ENCODE peak calls at places on chromosomes 13 and 19, in nine cellular contexts. One of them, this sample, is unnamed.

GRCh38 chr13:51818771-51819511 is 15.0 kb upstream of the DHRS12 start:
- DNase-seq in fibroblast of lung: peak; percentile 40
- DNase-seq in endodermal cell: no peak
- DNase-seq in mesothelial cell of epicardium: no peak
- DNase-seq in glutamatergic neuron: no peak
- DNase-seq in lower lobe of right lung: no peak
- DNase-seq in HFF-Myc: no peak
- DNase-seq in astrocyte: peak; percentile 24
- DNase-seq in uterus: no peak
- DNase-seq in this sample: no peak

GRCh38 chr13:39612023-39612637 is 9.1 kb upstream of the LHFPL6 start:
- DNase-seq in glutamatergic neuron: peak; percentile 57
- DNase-seq in lower lobe of right lung: no peak
- DNase-seq in endodermal cell: peak; percentile 88
- DNase-seq in astrocyte: peak; percentile 58
- DNase-seq in fibroblast of lung: peak; percentile 71
- DNase-seq in HFF-Myc: peak; percentile 37
- DNase-seq in uterus: peak; percentile 57
- DNase-seq in mesothelial cell of epicardium: peak; percentile 75
- DNase-seq in this sample: no peak

GRCh38 chr19:3263866-3264265 is 39.4 kb downstream of the CELF5 start:
- DNase-seq in mesothelial cell of epicardium: no peak
- DNase-seq in endodermal cell: no peak
- DNase-seq in glutamatergic neuron: no peak
- DNase-seq in HFF-Myc: no peak
- DNase-seq in fibroblast of lung: peak; percentile 22
- DNase-seq in lower lobe of right lung: no peak
- DNase-seq in astrocyte: peak; percentile 9
- DNase-seq in uterus: no peak
- DNase-seq in this sample: no peak

GRCh38 chr13:103730407-103730806 is 664.2 kb upstream of the SLC10A2 start:
- DNase-seq in uterus: no peak
- DNase-seq in fibroblast of lung: no peak
- DNase-seq in lower lobe of right lung: no peak
- DNase-seq in endodermal cell: no peak
- DNase-seq in astrocyte: no peak
- DNase-seq in mesothelial cell of epicardium: no peak
- DNase-seq in HFF-Myc: no peak
- DNase-seq in glutamatergic neuron: no peak
- DNase-seq in this sample: no peak

GRCh38 chr13:71913717-71914116 is 46.7 kb upstream of the DACH1 start:
- DNase-seq in uterus: no peak
- DNase-seq in lower lobe of right lung: no peak
- DNase-seq in HFF-Myc: no peak
- DNase-seq in astrocyte: no peak
- DNase-seq in mesothelial cell of epicardium: no peak
- DNase-seq in endodermal cell: no peak
- DNase-seq in fibroblast of lung: no peak
- DNase-seq in glutamatergic neuron: no peak
- DNase-seq in this sample: no peak

GRCh38 chr13:94602467-94602866 is 810 bp downstream of the GPR180 start:
- DNase-seq in uterus: no peak
- DNase-seq in HFF-Myc: no peak
- DNase-seq in lower lobe of right lung: no peak
- DNase-seq in endodermal cell: no peak
- DNase-seq in fibroblast of lung: no peak
- DNase-seq in mesothelial cell of epicardium: no peak
- DNase-seq in glutamatergic neuron: no peak
- DNase-seq in astrocyte: no peak
- DNase-seq in this sample: no peak

GRCh38 chr19:3398114-3398899 is 31.9 kb downstream of the NFIC start:
- DNase-seq in endodermal cell: peak; percentile 64
- DNase-seq in astrocyte: no peak
- DNase-seq in glutamatergic neuron: no peak
- DNase-seq in uterus: peak; percentile 82
- DNase-seq in HFF-Myc: no peak
- DNase-seq in lower lobe of right lung: peak; percentile 89
- DNase-seq in fibroblast of lung: peak; percentile 40
- DNase-seq in mesothelial cell of epicardium: no peak
- DNase-seq in this sample: no peak

GRCh38 chr13:50415428-50415827 is 400.2 kb downstream of the KCNRG start:
- DNase-seq in lower lobe of right lung: no peak
- DNase-seq in HFF-Myc: no peak
- DNase-seq in mesothelial cell of epicardium: no peak
- DNase-seq in fibroblast of lung: peak; percentile 81
- DNase-seq in uterus: no peak
- DNase-seq in endodermal cell: no peak
- DNase-seq in astrocyte: peak; percentile 73
- DNase-seq in glutamatergic neuron: no peak
- DNase-seq in this sample: no peak

GRCh38 chr13:107296804-107297203 is 728.9 kb upstream of the ARGLU1 start:
- DNase-seq in mesothelial cell of epicardium: no peak
- DNase-seq in fibroblast of lung: peak; percentile 60
- DNase-seq in lower lobe of right lung: no peak
- DNase-seq in uterus: no peak
- DNase-seq in HFF-Myc: no peak
- DNase-seq in astrocyte: peak; percentile 50
- DNase-seq in endodermal cell: no peak
- DNase-seq in glutamatergic neuron: no peak
- DNase-seq in this sample: no peak

GRCh38 chr13:107299717-107300116 is 731.8 kb upstream of the ARGLU1 start:
- DNase-seq in mesothelial cell of epicardium: no peak
- DNase-seq in uterus: no peak
- DNase-seq in lower lobe of right lung: no peak
- DNase-seq in endodermal cell: no peak
- DNase-seq in glutamatergic neuron: no peak
- DNase-seq in fibroblast of lung: no peak
- DNase-seq in astrocyte: no peak
- DNase-seq in HFF-Myc: no peak
- DNase-seq in this sample: no peak

GRCh38 chr13:107305178-107305577 is 737.2 kb upstream of the ARGLU1 start:
- DNase-seq in glutamatergic neuron: no peak
- DNase-seq in mesothelial cell of epicardium: no peak
- DNase-seq in astrocyte: no peak
- DNase-seq in HFF-Myc: no peak
- DNase-seq in uterus: no peak
- DNase-seq in fibroblast of lung: no peak
- DNase-seq in endodermal cell: no peak
- DNase-seq in lower lobe of right lung: no peak
- DNase-seq in this sample: no peak

DNA sequence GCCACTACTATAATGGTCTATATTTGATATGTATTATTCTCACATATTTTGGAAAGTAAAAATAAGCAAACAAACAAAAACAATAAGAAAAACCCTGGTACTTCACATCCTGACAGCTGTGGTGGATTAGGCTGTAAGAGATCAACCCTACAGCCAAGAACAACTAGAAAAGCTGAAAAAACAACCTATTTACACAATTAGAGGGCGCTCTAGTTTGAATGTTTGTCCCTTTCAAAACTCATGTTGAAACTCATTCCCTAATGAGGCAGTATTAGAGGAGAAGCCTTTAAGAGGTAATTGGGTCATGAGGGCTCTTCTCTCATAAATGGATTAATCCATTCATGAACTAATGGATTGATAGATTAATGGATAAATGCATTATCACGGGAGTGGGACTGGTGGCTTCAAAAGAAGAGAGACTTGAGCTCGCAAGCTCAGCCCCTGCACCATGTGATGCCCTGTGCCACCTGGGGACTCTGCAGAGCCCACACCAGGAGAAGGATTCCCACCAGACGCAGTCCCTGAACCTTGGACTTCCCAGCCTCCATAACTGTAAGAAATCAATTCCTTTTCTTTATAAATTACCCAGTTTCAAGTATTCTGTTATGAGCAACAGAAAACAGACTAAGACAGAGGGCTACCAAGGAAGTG is 733.9 kb upstream of the ARGLU1 start:
- DNase-seq in fibroblast of lung: no peak
- DNase-seq in astrocyte: no peak
- DNase-seq in uterus: no peak
- DNase-seq in glutamatergic neuron: no peak
- DNase-seq in HFF-Myc: no peak
- DNase-seq in endodermal cell: no peak
- DNase-seq in mesothelial cell of epicardium: no peak
- DNase-seq in lower lobe of right lung: no peak
- DNase-seq in this sample: no peak
- TF ChIP-seq CTCF in fibroblast of lung: no peak
- TF ChIP-seq CTCF in astrocyte: no peak
- TF ChIP-seq CTCF in uterus: no peak
- TF ChIP-seq CTCF in glutamatergic neuron: no peak
- TF ChIP-seq CTCF in HFF-Myc: no peak
- TF ChIP-seq CTCF in endodermal cell: peak; percentile 69
- TF ChIP-seq CTCF in mesothelial cell of epicardium: no peak
- TF ChIP-seq CTCF in lower lobe of right lung: no peak
- TF ChIP-seq CTCF in this sample: no peak

GRCh38 chr19:7647156-7647555 is 10.2 kb downstream of the STXBP2 start:
- DNase-seq in uterus: no peak
- DNase-seq in HFF-Myc: no peak
- DNase-seq in astrocyte: no peak
- DNase-seq in endodermal cell: no peak
- DNase-seq in lower lobe of right lung: no peak
- DNase-seq in glutamatergic neuron: no peak
- DNase-seq in mesothelial cell of epicardium: no peak
- DNase-seq in fibroblast of lung: no peak
- DNase-seq in this sample: no peak

GRCh38 chr19:7650148-7650547 is 13.2 kb downstream of the STXBP2 start:
- DNase-seq in HFF-Myc: no peak
- DNase-seq in endodermal cell: no peak
- DNase-seq in lower lobe of right lung: no peak
- DNase-seq in glutamatergic neuron: no peak
- DNase-seq in fibroblast of lung: no peak
- DNase-seq in astrocyte: no peak
- DNase-seq in uterus: no peak
- DNase-seq in mesothelial cell of epicardium: no peak
- DNase-seq in this sample: no peak

GRCh38 chr19:7646426-7646700 is 9.5 kb downstream of the STXBP2 start:
- DNase-seq in fibroblast of lung: no peak
- DNase-seq in endodermal cell: peak; percentile 49
- DNase-seq in HFF-Myc: no peak
- DNase-seq in uterus: no peak
- DNase-seq in astrocyte: no peak
- DNase-seq in mesothelial cell of epicardium: no peak
- DNase-seq in glutamatergic neuron: no peak
- DNase-seq in lower lobe of right lung: no peak
- DNase-seq in this sample: no peak

GRCh38 chr19:7645656-7646425 is 8.9 kb downstream of the STXBP2 start:
- DNase-seq in HFF-Myc: no peak
- DNase-seq in mesothelial cell of epicardium: no peak
- DNase-seq in fibroblast of lung: no peak
- DNase-seq in lower lobe of right lung: no peak
- DNase-seq in glutamatergic neuron: no peak
- DNase-seq in uterus: no peak
- DNase-seq in astrocyte: no peak
- DNase-seq in endodermal cell: peak; percentile 64
- DNase-seq in this sample: no peak

DNA sequence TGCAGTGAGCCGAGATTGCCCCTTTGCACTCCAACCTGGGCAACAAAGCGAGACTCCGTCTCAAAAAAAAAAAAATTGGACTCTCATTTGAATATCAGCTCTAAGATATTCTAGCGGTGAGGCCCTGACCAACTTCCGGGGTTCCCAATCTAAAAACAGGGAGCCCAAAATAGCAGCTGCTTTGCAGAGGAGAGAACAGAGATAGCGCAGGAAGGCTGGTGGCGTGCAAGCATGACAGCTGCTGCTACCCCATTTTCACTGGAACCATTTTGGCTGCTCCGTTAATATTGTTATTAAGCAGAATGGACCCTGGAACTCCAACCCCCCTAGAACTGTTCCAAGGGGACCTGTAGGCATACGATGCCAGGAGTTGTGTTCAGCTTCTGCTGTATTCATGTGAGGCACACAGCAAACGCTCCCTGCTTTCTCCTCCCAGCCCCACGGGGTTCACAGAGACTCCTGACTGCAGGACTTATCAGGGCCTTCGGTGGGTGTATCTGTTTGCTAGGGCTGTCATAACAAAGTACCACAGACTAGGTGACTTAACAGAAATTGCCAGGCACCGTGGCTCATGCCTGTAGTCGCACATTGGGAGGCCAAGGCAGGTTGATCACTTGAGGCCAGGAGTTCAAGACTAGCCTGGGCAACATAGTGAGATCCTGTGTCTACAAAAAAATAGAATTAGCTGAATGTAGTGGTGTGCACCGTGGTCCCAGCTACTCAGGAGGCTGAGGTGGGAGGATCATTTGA is 11.5 kb downstream of the STXBP2 start:
- DNase-seq in lower lobe of right lung: no peak
- DNase-seq in mesothelial cell of epicardium: no peak
- DNase-seq in uterus: no peak
- DNase-seq in HFF-Myc: no peak
- DNase-seq in astrocyte: no peak
- DNase-seq in fibroblast of lung: no peak
- DNase-seq in endodermal cell: no peak
- DNase-seq in glutamatergic neuron: no peak
- DNase-seq in this sample: no peak
- TF ChIP-seq CTCF in lower lobe of right lung: no peak
- TF ChIP-seq CTCF in mesothelial cell of epicardium: no peak
- TF ChIP-seq CTCF in uterus: no peak
- TF ChIP-seq CTCF in HFF-Myc: no peak
- TF ChIP-seq CTCF in astrocyte: no peak
- TF ChIP-seq CTCF in fibroblast of lung: no peak
- TF ChIP-seq CTCF in endodermal cell: no peak
- TF ChIP-seq CTCF in glutamatergic neuron: no peak
- TF ChIP-seq CTCF in this sample: no peak

GRCh38 chr13:108269601-108270328 is at the start of gene TNFSF13B:
- DNase-seq in fibroblast of lung: peak; percentile 11
- DNase-seq in astrocyte: no peak
- DNase-seq in glutamatergic neuron: peak; percentile 59
- DNase-seq in mesothelial cell of epicardium: no peak
- DNase-seq in HFF-Myc: no peak
- DNase-seq in lower lobe of right lung: peak; percentile 69
- DNase-seq in endodermal cell: peak; percentile 91
- DNase-seq in uterus: no peak
- DNase-seq in this sample: peak; percentile 28
- TF ChIP-seq CTCF in fibroblast of lung: no peak
- TF ChIP-seq CTCF in astrocyte: no peak
- TF ChIP-seq CTCF in glutamatergic neuron: no peak
- TF ChIP-seq CTCF in mesothelial cell of epicardium: no peak
- TF ChIP-seq CTCF in HFF-Myc: no peak
- TF ChIP-seq CTCF in lower lobe of right lung: no peak
- TF ChIP-seq CTCF in endodermal cell: peak; percentile 63
- TF ChIP-seq CTCF in uterus: no peak
- TF ChIP-seq CTCF in this sample: no peak

GRCh38 chr19:21587549-21587948 is 82.1 kb downstream of the ZNF429 start:
- DNase-seq in HFF-Myc: no peak
- DNase-seq in lower lobe of right lung: no peak
- DNase-seq in mesothelial cell of epicardium: no peak
- DNase-seq in fibroblast of lung: no peak
- DNase-seq in glutamatergic neuron: peak; percentile 43
- DNase-seq in uterus: no peak
- DNase-seq in astrocyte: no peak
- DNase-seq in endodermal cell: no peak
- DNase-seq in this sample: no peak

GRCh38 chr19:21588202-21588601 is 82.8 kb downstream of the ZNF429 start:
- DNase-seq in lower lobe of right lung: no peak
- DNase-seq in fibroblast of lung: no peak
- DNase-seq in uterus: no peak
- DNase-seq in HFF-Myc: no peak
- DNase-seq in astrocyte: no peak
- DNase-seq in endodermal cell: no peak
- DNase-seq in glutamatergic neuron: no peak
- DNase-seq in mesothelial cell of epicardium: no peak
- DNase-seq in this sample: no peak

GRCh38 chr19:21587117-21587461 is 81.7 kb downstream of the ZNF429 start:
- DNase-seq in mesothelial cell of epicardium: no peak
- DNase-seq in glutamatergic neuron: no peak
- DNase-seq in fibroblast of lung: no peak
- DNase-seq in uterus: no peak
- DNase-seq in astrocyte: no peak
- DNase-seq in HFF-Myc: no peak
- DNase-seq in endodermal cell: no peak
- DNase-seq in lower lobe of right lung: no peak
- DNase-seq in this sample: no peak

GRCh38 chr19:21585491-21585890 is 80.1 kb downstream of the ZNF429 start:
- DNase-seq in glutamatergic neuron: no peak
- DNase-seq in mesothelial cell of epicardium: no peak
- DNase-seq in endodermal cell: no peak
- DNase-seq in uterus: no peak
- DNase-seq in lower lobe of right lung: no peak
- DNase-seq in fibroblast of lung: no peak
- DNase-seq in astrocyte: no peak
- DNase-seq in HFF-Myc: no peak
- DNase-seq in this sample: no peak

DNA sequence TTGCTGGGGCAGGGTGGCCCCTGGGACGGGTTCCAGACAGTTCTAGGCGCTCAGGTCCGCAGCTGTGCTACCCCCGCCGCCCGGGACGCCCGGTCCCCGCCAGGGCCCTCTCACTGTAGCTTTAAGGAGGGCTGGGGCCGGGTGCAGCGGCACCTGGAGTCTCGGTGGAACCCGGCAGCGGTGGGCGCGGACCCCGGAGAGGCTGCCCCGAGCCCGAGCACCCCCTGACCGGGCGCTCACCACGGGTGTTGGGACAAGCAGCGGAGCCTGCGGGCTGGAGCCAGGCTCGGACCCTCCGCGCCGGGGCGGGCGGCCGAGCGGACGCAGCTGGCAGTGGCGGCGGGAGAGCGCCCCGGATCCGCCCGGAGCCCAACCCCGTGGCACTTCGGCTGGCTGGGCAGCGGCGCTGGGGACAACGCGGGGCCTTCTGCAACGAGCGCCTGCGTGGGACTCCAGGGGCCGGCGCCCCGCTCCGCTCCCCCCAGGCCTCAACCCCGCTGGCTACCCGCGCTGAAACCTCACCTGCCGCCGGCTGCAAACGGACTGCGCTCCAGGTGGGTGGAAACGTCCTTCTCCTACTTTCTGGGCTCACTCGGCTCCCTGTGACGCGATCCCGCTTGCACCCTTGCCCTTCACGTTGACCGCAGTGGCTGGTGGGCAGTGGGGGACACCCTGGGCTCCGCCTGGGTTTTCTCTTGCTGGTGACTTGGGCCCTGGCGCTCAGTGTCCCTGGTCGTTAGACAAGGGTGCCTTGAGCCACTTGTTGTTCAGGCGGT is 81.1 kb downstream of the ZNF429 start:
- DNase-seq in astrocyte: no peak
- DNase-seq in HFF-Myc: no peak
- DNase-seq in uterus: no peak
- DNase-seq in mesothelial cell of epicardium: peak; percentile 43
- DNase-seq in glutamatergic neuron: peak; percentile 55
- DNase-seq in lower lobe of right lung: peak; percentile 55
- DNase-seq in fibroblast of lung: no peak
- DNase-seq in endodermal cell: peak; percentile 72
- DNase-seq in this sample: no peak
- TF ChIP-seq CTCF in astrocyte: no peak
- TF ChIP-seq CTCF in HFF-Myc: no peak
- TF ChIP-seq CTCF in uterus: no peak
- TF ChIP-seq CTCF in mesothelial cell of epicardium: no peak
- TF ChIP-seq CTCF in glutamatergic neuron: no peak
- TF ChIP-seq CTCF in lower lobe of right lung: no peak
- TF ChIP-seq CTCF in fibroblast of lung: no peak
- TF ChIP-seq CTCF in endodermal cell: no peak
- TF ChIP-seq CTCF in this sample: no peak

This sample was measured in natural killer cell.